ENCODE peak calls at places on chromosome 1, in nine cellular contexts. I, L, C, A, V, P, J, U and K are unnamed samples.

GRCh38 chr1:248590055-248590454 is 7.4 kb downstream of the OR2T10 start:
- DNase-seq in P (no peak), L (no peak), A (no peak), V (no peak), I (no peak), U (no peak), C (peak), J (no peak), K (no peak)

GRCh38 chr1:226447932-226448670 is 40.2 kb upstream of the PARP1 start:
- DNase-seq in J (peak), P (no peak), U (no peak), C (no peak), V (no peak), L (peak), I (no peak), A (peak), K (no peak)

GRCh38 chr1:221832151-221832550 is 90.3 kb upstream of the DUSP10 start:
- DNase-seq in U (no peak), A (no peak), V (peak), C (no peak), P (no peak), J (no peak), L (no peak), I (no peak), K (no peak)

GRCh38 chr1:147152772-147153171 is 19.5 kb downstream of the PRKAB2 start:
- DNase-seq in C (no peak), U (no peak), I (no peak), L (no peak), J (no peak), V (no peak), A (no peak), P (no peak), K (no peak)

GRCh38 chr1:30603081-30603858 is 120.1 kb downstream of the MATN1 start:
- DNase-seq in J (no peak), V (no peak), C (no peak), I (no peak), U (no peak), A (no peak), L (no peak), P (peak), K (peak)

GRCh38 chr1:81410351-81410750 is 390.4 kb upstream of the ADGRL2 start:
- DNase-seq in L (no peak), U (no peak), P (no peak), V (no peak), J (no peak), C (no peak), I (no peak), A (no peak), K (no peak)

GRCh38 chr1:187928288-187928687 is 1099.5 kb downstream of the PLA2G4A start:
- DNase-seq in C (no peak), A (peak), L (peak), U (no peak), J (peak), V (no peak), I (no peak), P (no peak), K (no peak)

GRCh38 chr1:68051475-68051874 is 1.0 kb upstream of the DIRAS3 start:
- DNase-seq in A (no peak), I (no peak), V (no peak), C (peak), U (peak), P (no peak), J (no peak), L (peak), K (no peak)

GRCh38 chr1:236795757-236796719 is 946 bp downstream of the MTR start:
- DNase-seq in U (no peak), P (no peak), A (peak), L (peak), I (no peak), C (no peak), J (no peak), V (no peak), K (no peak)

GRCh38 chr1:31297273-31298247 is 728 bp downstream of the ZCCHC17 start:
- DNase-seq in P (no peak), V (no peak), I (no peak), J (no peak), U (no peak), A (peak), L (peak), C (no peak), K (no peak)

GRCh38 chr1:56196839-56197238 is 382.5 kb downstream of the PLPP3 start:
- DNase-seq in I (no peak), C (no peak), P (no peak), L (no peak), A (no peak), J (peak), U (no peak), V (no peak), K (no peak)

GRCh38 chr1:79875187-79875586 is 868.7 kb upstream of the ADGRL4 start:
- DNase-seq in J (no peak), C (peak), I (no peak), L (no peak), U (no peak), P (no peak), V (no peak), A (no peak), K (no peak)

GRCh38 chr1:98947071-98947470 is 57.6 kb downstream of the PLPPR5 start:
- DNase-seq in U (no peak), P (no peak), A (no peak), C (no peak), I (no peak), V (no peak), J (no peak), L (peak), K (no peak)

GRCh38 chr1:160726114-160726497 is 12.9 kb upstream of the SLAMF7 start:
- DNase-seq in A (peak), P (no peak), J (no peak), U (no peak), L (peak), C (no peak), V (no peak), I (no peak), K (peak)

GRCh38 chr1:46181343-46182260 is 5.3 kb upstream of the P3R3URF start:
- DNase-seq in I (no peak), C (no peak), A (peak), J (no peak), V (no peak), P (no peak), L (peak), U (no peak), K (no peak)

GRCh38 chr1:15684468-15685283 is 556 bp downstream of the PLEKHM2 start:
- DNase-seq in I (peak), C (peak), A (no peak), P (no peak), U (peak), V (no peak), J (peak), L (peak), K (no peak)

GRCh38 chr1:18244762-18245161 is 137.2 kb downstream of the IGSF21 start:
- DNase-seq in A (no peak), L (no peak), I (no peak), J (no peak), C (no peak), V (no peak), P (no peak), U (no peak), K (no peak)

GRCh38 chr1:63912643-63913042 is 138.8 kb downstream of the ROR1 start:
- DNase-seq in A (no peak), C (no peak), I (no peak), U (no peak), P (no peak), L (no peak), V (no peak), J (no peak), K (no peak)

GRCh38 chr1:209435654-209436566 is 147.6 kb upstream of the CAMK1G start:
- DNase-seq in U (peak), L (peak), I (peak), V (no peak), P (no peak), J (peak), C (peak), A (peak), K (no peak)

GRCh38 chr1:51560034-51560433 is 41.0 kb upstream of the EPS15 start:
- DNase-seq in I (no peak), L (no peak), J (no peak), C (no peak), P (no peak), V (no peak), U (no peak), A (no peak), K (no peak)

GRCh38 chr1:119108993-119109392 is 31.5 kb downstream of the WARS2 start:
- DNase-seq in L (peak), P (no peak), I (no peak), A (no peak), C (no peak), U (no peak), V (no peak), J (no peak), K (no peak)

GRCh38 chr1:82517586-82517985 is 716.9 kb downstream of the ADGRL2 start:
- DNase-seq in U (peak), J (no peak), P (no peak), V (no peak), I (no peak), A (peak), C (no peak), L (peak), K (no peak)

GRCh38 chr1:34684246-34684645 is 70.6 kb upstream of the GJB5 start:
- DNase-seq in A (no peak), P (no peak), U (no peak), J (no peak), V (peak), I (no peak), L (no peak), C (no peak), K (no peak)

GRCh38 chr1:94739521-94740061 is 80.6 kb upstream of the SLC44A3 start:
- DNase-seq in L (peak), P (peak), C (no peak), V (peak), U (no peak), I (no peak), J (no peak), A (peak), K (no peak)

GRCh38 chr1:78871249-78871648 is 135.3 kb downstream of the ADGRL4 start:
- DNase-seq in I (no peak), U (no peak), P (no peak), A (no peak), J (no peak), C (no peak), L (no peak), V (no peak), K (no peak)

GRCh38 chr1:156551866-156552265 is 20.5 kb downstream of the IQGAP3 start:
- DNase-seq in I (no peak), A (peak), L (peak), V (no peak), P (no peak), J (no peak), U (no peak), C (no peak), K (no peak)

GRCh38 chr1:117339866-117340357 is 27.3 kb upstream of the MAN1A2 start:
- DNase-seq in P (no peak), U (no peak), A (peak), C (no peak), V (peak), L (peak), I (no peak), J (no peak), K (no peak)

GRCh38 chr1:171134194-171134924 is 43.7 kb downstream of the FMO3 start:
- DNase-seq in C (no peak), P (no peak), V (no peak), A (no peak), L (no peak), J (no peak), I (no peak), U (no peak), K (no peak)

GRCh38 chr1:52571783-52572182 is 18.9 kb upstream of the TUT4 start:
- DNase-seq in V (no peak), L (peak), J (no peak), C (no peak), P (no peak), U (no peak), A (peak), I (no peak), K (no peak)

GRCh38 chr1:162977944-162978568 is 91.1 kb upstream of the RGS4 start:
- DNase-seq in A (no peak), L (peak), C (no peak), P (no peak), I (no peak), J (no peak), U (no peak), V (no peak), K (no peak)

GRCh38 chr1:29906927-29907326 is 670.6 kb downstream of the PTPRU start:
- DNase-seq in V (no peak), C (no peak), U (no peak), L (no peak), J (no peak), A (no peak), P (no peak), I (no peak), K (no peak)

GRCh38 chr1:31182352-31182751 is 57.3 kb downstream of the NKAIN1 start:
- DNase-seq in I (peak), U (peak), C (peak), P (no peak), J (peak), V (no peak), A (peak), L (peak), K (no peak)

GRCh38 chr1:29362116-29362515 is 125.8 kb downstream of the PTPRU start:
- DNase-seq in J (no peak), L (no peak), C (no peak), I (no peak), U (no peak), P (no peak), V (no peak), A (no peak), K (no peak)

GRCh38 chr1:93087532-93087931 is 8.4 kb downstream of the MTF2 start:
- DNase-seq in L (no peak), C (no peak), P (no peak), I (no peak), A (no peak), V (no peak), U (no peak), J (no peak), K (no peak)

GRCh38 chr1:5522605-5523145 is 469.6 kb downstream of the NPHP4 start:
- DNase-seq in I (no peak), U (no peak), V (no peak), C (no peak), J (no peak), L (no peak), A (no peak), P (peak), K (peak)

GRCh38 chr1:99548924-99549605 is 96.8 kb upstream of the PALMD start:
- DNase-seq in A (no peak), P (no peak), I (peak), C (no peak), J (no peak), L (peak), U (peak), V (peak), K (no peak)

DNA sequence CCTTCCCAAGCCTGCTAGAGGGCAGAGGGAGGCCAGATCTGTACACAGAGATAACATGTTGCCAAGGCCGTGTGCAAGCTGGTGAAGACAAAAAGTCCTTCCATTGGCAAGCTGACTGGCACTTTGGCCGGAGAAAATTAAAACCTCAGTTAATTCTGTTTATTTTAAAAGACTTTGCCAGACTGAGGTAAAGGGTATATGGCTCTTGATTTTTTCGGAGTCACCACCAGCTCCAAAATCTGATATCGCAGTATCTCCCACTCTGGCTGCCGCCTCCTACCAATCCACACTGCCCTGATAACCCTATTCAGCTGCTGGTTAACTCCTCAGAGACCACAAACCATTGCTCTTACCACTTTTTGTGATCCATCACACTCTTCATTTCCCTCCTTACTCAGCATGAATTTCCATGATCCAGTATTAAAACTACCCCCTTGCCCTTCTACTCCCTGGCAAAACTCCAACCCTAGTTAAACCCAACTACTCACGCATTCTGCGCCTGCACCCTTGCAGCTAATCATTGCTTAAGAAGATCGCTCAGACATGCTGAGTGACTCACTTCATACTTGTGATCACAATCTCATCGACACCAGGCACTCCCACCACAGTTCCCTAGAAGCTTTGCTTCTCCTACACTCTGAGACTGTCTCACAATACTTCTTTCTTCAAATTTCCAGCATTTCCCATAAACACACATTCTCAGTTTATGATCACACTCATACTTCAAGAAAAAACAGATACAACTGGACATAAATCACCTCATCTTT is 5.8 kb upstream of the PPP1R15B start:
- DNase-seq in A (peak), I (peak), J (no peak), P (no peak), L (peak), U (peak), C (peak), V (peak), K (peak)
- H3K4me3 ChIP-seq in A (peak), I (no peak), J (no peak), P (no peak), L (peak), U (no peak), C (no peak), V (peak), K (peak)

DNA sequence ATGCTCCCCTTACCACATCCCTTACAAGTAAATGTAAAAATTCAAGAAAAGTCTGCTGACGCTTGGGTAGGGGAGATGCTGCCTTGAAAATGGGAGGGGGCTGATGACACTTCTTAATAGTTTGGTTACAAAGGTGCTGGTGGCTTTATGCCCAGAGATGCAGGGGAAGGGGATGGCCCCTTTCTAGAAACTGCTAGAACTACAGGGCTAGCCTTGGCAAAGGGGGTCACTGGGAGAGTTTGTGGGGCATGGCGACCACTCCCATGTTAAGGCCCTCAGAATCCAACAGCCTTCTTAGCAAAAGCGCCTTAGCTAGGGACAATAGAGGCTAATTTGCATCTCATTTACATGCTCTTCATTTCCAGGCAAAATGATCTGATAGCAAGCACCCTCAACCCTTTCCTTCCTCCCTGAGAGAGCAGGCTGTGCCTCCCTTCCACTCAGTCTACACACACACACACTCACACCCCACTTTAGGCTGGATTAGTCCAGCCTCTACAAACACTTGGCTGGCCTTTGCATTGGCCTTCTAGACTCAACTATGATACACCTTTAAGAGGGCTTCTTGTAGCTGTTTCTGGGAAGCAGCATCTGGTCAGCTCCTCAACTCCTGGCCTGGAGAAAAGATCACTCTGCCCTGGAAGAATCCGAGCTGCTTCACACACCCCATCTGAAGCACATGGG is 1.8 kb downstream of the SEMA6C start:
- DNase-seq in L (no peak), C (no peak), J (no peak), V (no peak), U (no peak), P (no peak), A (no peak), I (no peak), K (no peak)
- H3K4me3 ChIP-seq in L (no peak), C (no peak), J (no peak), V (no peak), U (peak), P (peak), A (no peak), I (peak), K (peak)

GRCh38 chr1:229993894-229994293 is 73.1 kb upstream of the GALNT2 start:
- DNase-seq in U (no peak), V (no peak), C (no peak), P (no peak), L (no peak), A (no peak), J (no peak), I (no peak), K (no peak)
- H3K4me3 ChIP-seq in U (no peak), V (no peak), C (no peak), P (no peak), L (no peak), A (no peak), J (no peak), I (no peak), K (no peak)

GRCh38 chr1:110005971-110006370 is 21.4 kb downstream of the AHCYL1 start:
- DNase-seq in C (no peak), J (no peak), A (peak), P (no peak), I (no peak), L (no peak), U (no peak), V (no peak), K (no peak)
- H3K4me3 ChIP-seq in C (no peak), J (no peak), A (no peak), P (no peak), I (peak), L (no peak), U (no peak), V (no peak), K (no peak)

GRCh38 chr1:25433389-25434186 is 2.9 kb downstream of the MACO1 start:
- DNase-seq in C (no peak), L (no peak), A (no peak), V (no peak), P (no peak), J (no peak), I (no peak), U (no peak), K (no peak)

GRCh38 chr1:25432749-25433388 is 2.2 kb downstream of the MACO1 start:
- DNase-seq in V (no peak), C (no peak), J (no peak), U (no peak), L (no peak), P (no peak), I (no peak), A (no peak), K (no peak)

GRCh38 chr1:25431495-25432363 is 1.0 kb downstream of the MACO1 start:
- DNase-seq in L (no peak), J (no peak), V (no peak), A (peak), P (no peak), I (no peak), U (peak), C (peak), K (no peak)

GRCh38 chr1:25430666-25431494 is at the start of gene MACO1:
- DNase-seq in L (peak), U (peak), I (peak), J (peak), P (peak), C (peak), A (peak), V (peak), K (peak)

DNA sequence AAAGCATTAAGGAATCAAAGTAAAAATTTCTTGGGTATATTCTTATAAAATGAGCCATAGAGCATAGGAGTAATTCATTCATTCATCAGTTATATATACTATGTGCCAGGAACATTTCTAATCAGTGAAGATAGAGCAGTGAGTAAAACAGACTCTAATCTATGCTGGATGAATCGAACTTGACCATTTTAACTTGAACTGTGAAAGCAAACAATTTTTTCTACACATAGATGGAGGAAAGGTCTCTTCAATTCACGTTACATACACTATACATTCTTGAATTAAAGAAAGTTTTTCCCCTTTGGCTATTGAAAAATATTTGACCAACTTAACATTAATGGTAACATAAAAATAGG is 1.6 kb downstream of the MACO1 start:
- DNase-seq in P (no peak), U (no peak), J (no peak), V (no peak), C (no peak), A (no peak), I (no peak), L (no peak), K (no peak)
- H3K4me3 ChIP-seq in P (peak), U (peak), J (peak), V (peak), C (peak), A (peak), I (peak), L (peak), K (peak)